ENCODE peak calls at places on chromosomes 6 and 20, in six cellular contexts. O, K, H, Q, A and E are unnamed samples. For H3K4me1 and H3K9me3, the result is how much of the 10 kb centered on the place peaks cover.

GRCh38 chr6:148874698-148875293 is 128.0 kb downstream of the UST start:
- DNase-seq in O (no peak), Q (no peak), H (no peak), K (no peak), A (no peak), E (no peak)

GRCh38 chr6:132011582-132011981 is 60.4 kb upstream of the CCN2 start:
- DNase-seq in H (no peak), O (no peak), A (peak), Q (no peak), K (no peak), E (no peak)

GRCh38 chr6:92708270-92708669 is 711.1 kb downstream of the EPHA7 start:
- DNase-seq in K (no peak), O (no peak), H (no peak), A (no peak), Q (no peak), E (no peak)

GRCh38 chr6:169650959-169651292 is 50.9 kb downstream of the WDR27 start:
- DNase-seq in Q (no peak), A (no peak), H (no peak), O (no peak), K (no peak), E (no peak)

GRCh38 chr6:156851447-156851846 is 74.3 kb downstream of the ARID1B start:
- DNase-seq in K (no peak), A (no peak), H (no peak), Q (no peak), O (no peak), E (no peak)

GRCh38 chr6:23145801-23146200 is 576.4 kb downstream of the HDGFL1 start:
- DNase-seq in Q (no peak), K (no peak), A (no peak), H (no peak), O (no peak), E (no peak)

GRCh38 chr6:5540375-5540774 is 279.1 kb downstream of the FARS2 start:
- DNase-seq in K (no peak), O (no peak), H (no peak), A (no peak), Q (no peak), E (no peak)

GRCh38 chr6:90179190-90180169 is 117.2 kb downstream of the BACH2 start:
- DNase-seq in H (no peak), K (no peak), A (no peak), O (no peak), Q (no peak), E (no peak)

GRCh38 chr6:39885691-39886090 is 48.6 kb downstream of the MOCS1 start:
- DNase-seq in A (no peak), K (no peak), O (no peak), H (no peak), Q (no peak), E (no peak)

GRCh38 chr6:84953401-84953800 is 189.0 kb upstream of the TBX18 start:
- DNase-seq in K (no peak), Q (no peak), A (no peak), O (no peak), H (no peak), E (no peak)

GRCh38 chr6:1739680-1740079 is 130.0 kb downstream of the FOXC1 start:
- DNase-seq in O (no peak), K (no peak), H (no peak), A (no peak), Q (no peak), E (no peak)

GRCh38 chr20:43720007-43720406 is 6.8 kb downstream of the GTSF1L start:
- DNase-seq in O (no peak), K (no peak), A (no peak), Q (no peak), H (no peak), E (no peak)

GRCh38 chr6:35755525-35755924 is 18.7 kb downstream of the ARMC12 start:
- DNase-seq in O (no peak), A (no peak), Q (no peak), K (no peak), H (no peak), E (no peak)
- H3K4me1 ChIP-seq in O (under half), A (under half), Q (under half), K (under half), H (under half), E (under half)

DNA sequence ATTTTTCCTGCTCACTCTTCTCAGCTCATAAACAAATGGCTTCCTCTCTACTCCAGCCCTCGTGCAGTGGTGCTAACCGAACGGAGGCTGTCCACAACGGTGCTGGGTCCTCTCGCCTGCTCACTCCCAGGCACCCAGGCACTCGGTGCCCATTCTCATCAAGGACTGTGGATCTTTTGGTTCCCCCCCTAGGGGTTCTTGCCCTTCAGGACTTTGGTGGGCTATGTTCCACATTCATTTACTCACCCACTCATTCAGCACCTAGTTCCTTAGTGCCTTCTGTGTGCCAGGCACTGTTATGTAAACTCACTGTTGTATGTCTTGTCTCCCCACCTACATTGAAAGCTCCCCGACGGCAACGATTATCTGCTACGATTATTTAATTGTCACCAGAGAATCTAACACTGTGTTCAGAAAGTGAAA is 113.8 kb downstream of the FYN start:
- DNase-seq in H (no peak), K (no peak), A (no peak), O (no peak), Q (no peak), E (no peak)
- H3K4me3 ChIP-seq in H (no peak), K (no peak), A (peak), O (peak), Q (peak), E (no peak)

GRCh38 chr20:56234110-56234509 is 14.4 kb upstream of the MC3R start:
- DNase-seq in A (no peak), H (no peak), Q (no peak), O (no peak), K (no peak), E (no peak)

DNA sequence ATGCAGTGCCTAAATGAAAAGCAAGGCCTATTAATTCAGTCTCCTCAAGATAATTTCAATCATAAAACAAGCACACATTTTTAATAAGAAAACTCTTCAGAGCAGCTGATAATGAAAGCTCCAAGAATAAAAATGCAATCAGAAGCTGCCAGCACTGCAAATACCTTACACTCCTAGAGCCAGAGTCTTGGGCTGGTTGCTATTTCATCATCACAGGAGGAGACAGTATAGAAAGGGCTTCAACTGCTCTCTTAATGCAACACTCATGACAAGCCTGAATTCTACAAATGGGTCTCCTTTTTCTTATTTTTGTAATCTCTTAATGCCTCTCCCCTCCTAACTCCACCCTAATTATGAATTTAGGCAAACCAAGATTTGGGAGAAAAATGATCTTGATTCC is 11.2 kb upstream of the MC3R start:
- DNase-seq in K (no peak), H (no peak), O (no peak), Q (no peak), A (no peak), E (no peak)
- H3K9me3 ChIP-seq in K (under half), H (under half), O (under half), Q (under half), A (under half), E (under half)

GRCh38 chr20:47350181-47350550 is 6.3 kb downstream of the ZMYND8 start:
- DNase-seq in Q (no peak), K (no peak), H (no peak), O (no peak), A (no peak), E (no peak)
- H3K4me1 ChIP-seq in Q (under half), K (under half), H (half or more), O (half or more), A (under half), E (half or more)

GRCh38 chr6:155530219-155530834 is 74.7 kb upstream of the NOX3 start:
- DNase-seq in A (peak), H (no peak), Q (no peak), O (no peak), K (no peak), E (no peak)

GRCh38 chr6:155528335-155528734 is 72.7 kb upstream of the NOX3 start:
- DNase-seq in A (no peak), O (no peak), K (no peak), H (no peak), Q (no peak), E (no peak)

GRCh38 chr6:155527443-155527842 is 71.8 kb upstream of the NOX3 start:
- DNase-seq in Q (no peak), A (no peak), K (no peak), H (no peak), O (no peak), E (no peak)

GRCh38 chr6:155524249-155524651 is 68.6 kb upstream of the NOX3 start:
- DNase-seq in A (no peak), Q (no peak), K (no peak), H (no peak), O (no peak), E (no peak)

GRCh38 chr6:155528982-155529453 is 73.4 kb upstream of the NOX3 start:
- DNase-seq in H (no peak), A (peak), K (no peak), Q (no peak), O (no peak), E (no peak)
- H3K4me3 ChIP-seq in H (no peak), A (no peak), K (no peak), Q (no peak), O (no peak), E (no peak)

GRCh38 chr20:15406072-15406471 is 1068.7 kb upstream of the FLRT3 start:
- DNase-seq in K (no peak), O (no peak), H (no peak), A (no peak), Q (no peak), E (no peak)

DNA sequence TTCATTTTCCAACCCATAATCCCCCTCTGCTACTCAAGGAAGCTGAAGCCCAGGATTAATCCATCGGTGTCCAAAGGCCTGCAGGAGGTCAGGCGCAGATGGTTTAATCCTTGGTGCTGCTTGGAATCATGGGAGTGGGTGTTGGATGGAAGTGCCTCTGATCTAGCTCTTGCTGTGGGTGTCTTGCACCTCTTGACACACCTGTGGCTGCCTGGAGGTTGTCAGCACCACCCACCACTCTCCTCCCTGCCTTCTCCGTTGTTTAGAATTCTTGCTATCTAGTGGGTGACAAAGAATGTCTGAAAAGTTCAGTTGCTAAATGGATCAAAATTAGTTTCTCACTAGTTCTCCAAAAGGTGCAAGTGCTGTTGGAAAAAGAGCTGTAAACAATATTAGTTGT is 1074.4 kb upstream of the FLRT3 start:
- DNase-seq in K (no peak), O (no peak), H (no peak), A (no peak), Q (no peak), E (no peak)
- H3K9me3 ChIP-seq in K (under half), O (under half), H (under half), A (under half), Q (under half), E (under half)

DNA sequence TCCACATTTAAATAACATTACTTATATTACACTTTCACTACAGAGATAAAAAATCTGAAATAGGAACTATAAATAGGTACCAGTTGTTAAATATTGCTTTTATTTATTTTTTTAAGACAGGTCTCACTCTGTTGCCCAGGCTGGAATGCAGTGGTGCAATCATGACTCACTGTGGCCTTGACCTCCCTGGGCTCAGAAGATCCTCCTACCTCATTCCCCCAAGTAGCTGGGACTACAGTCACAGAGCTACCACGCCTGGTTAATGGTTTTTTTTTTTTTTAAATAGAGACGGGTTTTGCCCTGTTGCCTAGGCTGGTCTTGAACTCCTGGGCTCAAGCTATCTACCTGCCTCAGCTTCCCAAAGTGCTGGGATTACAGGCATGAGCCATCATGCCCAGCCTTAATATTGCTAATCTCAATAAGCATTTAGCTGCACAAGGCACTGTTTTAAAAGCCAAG is 17.3 kb downstream of the EEF1E1 start:
- DNase-seq in O (no peak), Q (no peak), K (peak), H (peak), A (no peak), E (no peak)
- H3K4me1 ChIP-seq in O (under half), Q (under half), K (under half), H (under half), A (under half), E (under half)